ENCODE peak calls at places on chromosome 12, in five cellular contexts. N is cardiac muscle cell, J is fibroblast of lung, G is pancreas, Q is lower leg skin. W is an unnamed sample.

GRCh38 chr12:107032266-107032665 is 45.3 kb upstream of the MTERF2 start:
- DNase-seq in J (no peak), Q (no peak), N (no peak), G (no peak), W (no peak)

GRCh38 chr12:114400925-114401324 is 5.0 kb downstream of the TBX5 start:
- DNase-seq in N (peak), G (no peak), Q (no peak), J (no peak), W (no peak)

GRCh38 chr12:38163442-38163801 is 153.2 kb upstream of the ALG10B start:
- DNase-seq in N (no peak), Q (no peak), J (no peak), G (no peak), W (no peak)

GRCh38 chr12:106871477-106871876 is 84.2 kb upstream of the TMEM263 start:
- DNase-seq in J (peak), Q (no peak), N (no peak), G (no peak), W (no peak)

GRCh38 chr12:131054345-131055092 is 100.8 kb downstream of the ADGRD1 start:
- DNase-seq in Q (no peak), J (no peak), G (no peak), N (no peak), W (no peak)

GRCh38 chr12:51122844-51123243 is 39.4 kb upstream of the CSRNP2 start:
- DNase-seq in J (peak), G (no peak), Q (no peak), N (no peak), W (no peak)

GRCh38 chr12:82057770-82058169 is 298.6 kb upstream of the PPFIA2 start:
- DNase-seq in J (peak), N (no peak), G (no peak), Q (no peak), W (peak)

GRCh38 chr12:124739953-124740561 is 123.6 kb downstream of the SCARB1 start:
- DNase-seq in J (peak), N (no peak), G (no peak), Q (no peak), W (no peak)

GRCh38 chr12:124727244-124727673 is 136.4 kb downstream of the SCARB1 start:
- DNase-seq in Q (peak), J (peak), G (peak), N (no peak), W (no peak)

GRCh38 chr12:29309320-29309902 is 71.6 kb downstream of the ERGIC2 start:
- DNase-seq in G (no peak), N (peak), Q (no peak), J (peak), W (peak)

GRCh38 chr12:49872781-49873181 is 29.9 kb upstream of the BCDIN3D start:
- DNase-seq in J (peak), N (no peak), G (no peak), Q (no peak), W (no peak)

GRCh38 chr12:25266522-25266921 is 15.8 kb upstream of the KRAS start:
- DNase-seq in G (no peak), Q (no peak), J (peak), N (peak), W (no peak)

GRCh38 chr12:130070017-130070653 is 92.1 kb upstream of the FZD10 start:
- DNase-seq in Q (peak), N (peak), J (no peak), G (no peak), W (no peak)

GRCh38 chr12:40107803-40108620 is 2.1 kb upstream of the SLC2A13 start:
- DNase-seq in Q (no peak), G (no peak), N (no peak), J (no peak), W (no peak)

GRCh38 chr12:108048686-108049085 is 80.4 kb upstream of the WSCD2 start:
- DNase-seq in Q (no peak), G (no peak), J (no peak), N (no peak), W (no peak)

GRCh38 chr12:78439666-78440065 is 424.9 kb upstream of the SYT1 start:
- DNase-seq in J (no peak), N (no peak), Q (no peak), G (no peak), W (no peak)

GRCh38 chr12:108875682-108876361 is 4.1 kb upstream of the DAO start:
- DNase-seq in Q (no peak), J (no peak), G (no peak), N (no peak), W (no peak)

GRCh38 chr12:65220761-65221160 is 51.4 kb downstream of the LEMD3 start:
- DNase-seq in N (no peak), G (no peak), Q (no peak), J (no peak), W (no peak)

GRCh38 chr12:123946152-123946515 is 26.5 kb downstream of the CCDC92 start:
- DNase-seq in N (no peak), G (no peak), Q (no peak), J (no peak), W (no peak)

GRCh38 chr12:22759769-22760674 is 135.1 kb downstream of the ETNK1 start:
- DNase-seq in J (no peak), Q (no peak), G (no peak), N (no peak), W (no peak)

GRCh38 chr12:88306471-88307069 is 164.5 kb downstream of the TMTC3 start:
- DNase-seq in J (peak), N (no peak), G (no peak), Q (no peak), W (no peak)

GRCh38 chr12:24014853-24015590 is 65.6 kb upstream of the SOX5 start:
- DNase-seq in J (no peak), G (no peak), Q (no peak), N (no peak), W (no peak)

GRCh38 chr12:81759215-81759991 is at the start of gene PPFIA2:
- DNase-seq in G (no peak), Q (no peak), J (peak), N (peak), W (peak)

GRCh38 chr12:44835641-44836379 is 40.3 kb downstream of the NELL2 start:
- DNase-seq in Q (peak), J (peak), N (no peak), G (no peak), W (peak)

GRCh38 chr12:13194462-13195110 is 1.9 kb upstream of the EMP1 start:
- DNase-seq in Q (no peak), G (no peak), J (no peak), N (no peak), W (no peak)

GRCh38 chr12:77151030-77151429 is 85.7 kb upstream of the E2F7 start:
- DNase-seq in J (no peak), G (no peak), N (no peak), Q (no peak), W (no peak)

GRCh38 chr12:123907021-123907420 is 65.6 kb downstream of the CCDC92 start:
- DNase-seq in N (peak), J (no peak), Q (no peak), G (no peak), W (no peak)

GRCh38 chr12:22794017-22794416 is 169.0 kb downstream of the ETNK1 start:
- DNase-seq in G (no peak), N (no peak), J (no peak), Q (no peak), W (no peak)

GRCh38 chr12:56040963-56041578 is 647 bp upstream of the RPS26 start:
- DNase-seq in J (no peak), N (no peak), G (no peak), Q (no peak), W (no peak)

GRCh38 chr12:75548879-75549278 is 37.5 kb upstream of the KRR1 start:
- DNase-seq in N (no peak), Q (no peak), G (no peak), J (no peak), W (no peak)

GRCh38 chr12:89494411-89495231 is 30.0 kb downstream of the GALNT4 start:
- DNase-seq in J (peak), Q (no peak), N (no peak), G (no peak), W (no peak)

GRCh38 chr12:81080431-81080983 is 2.6 kb downstream of the ACSS3 start:
- DNase-seq in N (no peak), J (peak), Q (no peak), G (no peak), W (no peak)

GRCh38 chr12:55619352-55620138 is 17.1 kb upstream of the OR10P1 start:
- DNase-seq in N (peak), J (peak), Q (peak), G (peak), W (peak)

GRCh38 chr12:78580296-78580695 is 284.3 kb upstream of the SYT1 start:
- DNase-seq in N (no peak), G (no peak), Q (no peak), J (peak), W (no peak)

GRCh38 chr12:79983492-79983891 is 48.6 kb upstream of the PPP1R12A start:
- DNase-seq in J (peak), G (no peak), N (no peak), Q (no peak), W (peak)

GRCh38 chr12:57223191-57224165 is 6.0 kb upstream of the SHMT2 start:
- DNase-seq in Q (no peak), J (no peak), G (no peak), N (no peak), W (no peak)

GRCh38 chr12:57224278-57224972 is 5.1 kb upstream of the SHMT2 start:
- DNase-seq in J (no peak), G (no peak), Q (no peak), N (no peak), W (no peak)

GRCh38 chr12:57225680-57226190 is 3.8 kb upstream of the SHMT2 start:
- DNase-seq in Q (no peak), J (no peak), G (no peak), N (no peak), W (no peak)

GRCh38 chr12:57226588-57227314 is 2.8 kb upstream of the SHMT2 start:
- DNase-seq in G (no peak), N (no peak), J (no peak), Q (no peak), W (no peak)

DNA sequence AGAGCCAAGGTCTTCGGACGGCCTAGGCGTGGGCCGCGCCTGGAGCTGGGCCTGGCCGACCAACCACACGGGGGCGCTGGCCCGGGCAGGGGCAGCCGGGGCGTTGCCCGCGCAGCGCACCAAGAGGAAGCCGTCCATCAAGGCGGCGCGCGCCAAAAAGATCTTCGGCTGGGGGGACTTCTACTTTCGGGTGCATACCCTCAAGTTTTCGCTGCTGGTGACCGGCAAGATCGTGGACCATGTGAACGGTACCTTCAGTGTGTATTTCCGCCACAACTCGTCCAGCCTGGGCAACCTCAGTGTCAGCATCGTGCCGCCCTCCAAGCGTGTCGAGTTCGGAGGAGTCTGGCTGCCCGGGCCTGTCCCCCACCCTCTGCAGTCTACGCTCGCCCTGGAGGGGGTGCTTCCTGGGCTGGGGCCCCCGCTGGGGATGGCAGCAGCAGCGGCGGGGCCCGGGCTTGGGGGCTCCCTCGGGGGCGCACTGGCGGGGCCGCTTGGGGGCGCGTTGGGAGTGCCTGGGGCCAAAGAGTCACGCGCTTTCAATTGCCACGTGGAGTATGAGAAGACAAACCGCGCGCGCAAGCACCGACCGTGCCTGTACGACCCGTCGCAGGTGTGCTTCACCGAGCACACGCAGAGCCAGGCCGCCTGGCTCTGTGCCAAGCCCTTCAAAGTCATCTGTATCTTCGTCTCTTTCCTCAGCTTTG is 4.4 kb upstream of the SHMT2 start:
- DNase-seq in Q (no peak), N (peak), G (no peak), J (no peak), W (no peak)
- TF ChIP-seq CTCF in Q (no peak), N (peak), G (peak), J (peak), W (peak)

GRCh38 chr12:68539615-68539952 is 71.1 kb upstream of the RAP1B start:
- DNase-seq in J (no peak), G (no peak), N (no peak), Q (no peak), W (no peak)
- H3K4me3 ChIP-seq in J (no peak), G (no peak), N (no peak), Q (no peak), W (no peak)

DNA sequence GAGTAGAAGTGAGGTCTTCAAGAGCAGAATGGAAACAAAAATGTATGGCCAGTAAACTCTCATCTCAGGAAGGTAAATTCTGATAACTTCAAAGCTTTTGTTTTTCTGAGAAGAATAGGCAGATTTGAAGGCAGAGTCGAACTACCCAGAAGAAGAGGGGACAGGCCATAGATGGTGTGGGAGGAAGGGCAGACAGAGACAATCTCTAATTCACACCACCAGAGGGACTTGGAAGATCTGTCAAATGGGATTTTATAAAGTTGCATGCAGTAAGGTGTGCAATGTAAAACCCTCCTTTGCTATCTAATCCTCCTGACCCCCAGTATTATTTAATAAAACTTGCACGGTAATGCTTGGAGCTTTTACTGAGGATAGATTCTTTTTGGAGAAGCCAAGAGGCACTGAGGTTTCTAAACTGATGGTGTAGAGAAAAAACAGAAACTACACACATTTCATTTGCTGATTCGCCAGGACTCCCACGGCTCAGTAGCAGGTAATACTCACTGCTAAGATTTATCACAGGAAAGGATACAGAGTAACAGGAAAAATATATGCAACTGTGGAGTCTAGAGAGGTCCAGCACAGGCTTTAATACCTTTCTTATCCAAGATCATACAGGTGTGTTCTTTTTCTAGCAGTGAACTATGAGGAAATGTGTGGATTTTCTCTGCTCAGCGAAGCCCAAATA is 18.3 kb downstream of the SLC38A2 start:
- DNase-seq in J (no peak), G (no peak), N (no peak), Q (no peak), W (no peak)
- TF ChIP-seq CTCF in J (no peak), G (no peak), N (no peak), Q (no peak), W (no peak)

GRCh38 chr12:57632369-57632897 is 568 bp downstream of the B4GALNT1 start:
- DNase-seq in G (no peak), Q (no peak), N (no peak), J (peak), W (no peak)
- H3K4me3 ChIP-seq in G (peak), Q (peak), N (peak), J (peak), W (peak)

GRCh38 chr12:66903782-66904396 is 225.0 kb upstream of the GRIP1 start:
- DNase-seq in N (no peak), Q (no peak), G (no peak), J (no peak), W (no peak)
- TF ChIP-seq CTCF in N (no peak), Q (no peak), G (no peak), J (no peak), W (no peak)

DNA sequence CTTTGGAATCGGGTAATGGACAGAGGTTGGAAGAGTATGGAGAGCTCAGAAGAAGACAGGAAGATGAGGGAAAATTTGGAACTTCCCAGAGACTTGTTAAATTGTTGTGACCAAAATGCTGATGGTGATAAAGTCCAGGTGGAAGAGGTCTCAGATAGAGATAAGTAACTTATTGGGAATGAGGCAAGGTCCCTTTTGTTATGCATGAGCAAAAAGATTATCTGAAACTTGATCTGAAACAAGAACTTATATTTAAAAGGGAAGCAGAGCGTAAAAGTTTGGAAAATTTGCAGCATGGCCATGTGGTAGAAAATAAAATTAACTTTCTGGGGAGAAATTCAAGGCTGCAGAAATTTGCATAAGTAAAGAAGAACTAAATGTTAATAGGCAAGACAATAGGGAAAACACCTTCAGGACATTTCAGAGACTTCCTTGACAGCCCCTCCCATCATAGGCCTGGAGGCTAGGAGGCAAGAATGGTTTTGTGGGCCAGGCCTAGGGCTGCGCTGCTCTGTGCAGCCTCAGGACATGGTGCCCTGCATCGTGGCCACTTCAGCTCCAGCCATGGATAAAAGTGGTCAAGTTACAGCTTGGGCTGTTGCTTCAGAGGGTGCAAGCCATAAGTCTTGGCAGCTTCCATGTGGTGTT is 425.7 kb upstream of the PRICKLE1 start:
- DNase-seq in Q (no peak), G (no peak), N (no peak), J (no peak), W (no peak)
- H3K4me3 ChIP-seq in Q (no peak), G (no peak), N (no peak), J (no peak), W (no peak)

DNA sequence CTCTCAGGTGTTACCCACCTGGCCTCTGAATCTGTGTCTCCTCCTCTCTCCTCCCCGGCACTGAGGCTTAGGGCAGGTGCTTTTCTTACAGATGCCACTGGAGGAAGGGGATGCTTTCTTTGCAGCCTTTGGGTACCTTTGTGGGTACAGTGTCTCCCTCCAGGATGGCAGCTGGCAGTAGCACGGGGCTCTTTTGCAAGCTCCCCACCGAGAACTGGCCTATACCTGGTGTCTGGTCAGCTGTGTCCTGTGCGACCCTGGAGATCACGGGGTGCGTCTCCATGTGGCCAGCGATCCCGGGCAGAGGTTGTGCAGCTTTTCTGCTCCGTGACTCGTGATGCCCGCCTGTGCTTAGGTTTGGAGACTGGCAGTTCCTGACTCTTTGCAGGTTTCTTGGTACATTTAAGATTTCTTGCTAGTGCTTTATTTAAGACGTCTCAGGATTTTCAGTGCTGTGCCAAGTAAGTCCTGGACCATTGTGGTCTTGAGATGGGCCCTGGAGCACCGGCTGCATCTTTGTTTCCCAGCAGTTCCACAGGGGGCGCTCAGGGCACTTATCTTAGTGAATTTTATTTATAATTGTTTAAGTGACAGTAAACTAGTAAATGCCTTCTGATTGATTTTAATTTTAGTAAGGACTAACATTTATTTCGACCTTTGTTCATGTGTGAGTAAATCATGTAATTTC is 68.9 kb downstream of the DDX51 start:
- DNase-seq in N (no peak), J (no peak), Q (no peak), G (no peak), W (no peak)
- TF ChIP-seq CTCF in N (peak), J (no peak), Q (no peak), G (no peak), W (peak)

DNA sequence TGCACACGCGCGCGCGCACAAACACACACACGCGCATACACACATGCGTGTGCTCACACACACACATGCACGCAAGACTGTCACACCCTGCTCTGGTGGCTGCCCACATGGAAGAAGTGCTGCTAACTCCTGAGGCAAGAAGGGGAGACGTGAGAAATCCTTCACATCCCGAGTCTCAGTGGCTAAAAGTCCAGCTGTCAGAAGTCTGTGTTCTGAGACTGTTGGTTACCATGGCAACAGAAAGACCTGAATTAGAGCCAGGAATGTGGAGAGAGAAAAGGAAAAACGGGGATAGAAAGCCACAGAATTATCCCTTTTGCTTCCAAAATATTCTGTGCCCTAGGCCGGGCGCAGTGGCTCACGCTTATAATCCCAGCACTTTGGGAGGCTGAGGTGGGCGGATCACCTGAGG is 71.2 kb downstream of the PPFIBP1 start:
- DNase-seq in G (peak), N (no peak), Q (peak), J (peak), W (peak)
- H3K4me3 ChIP-seq in G (no peak), N (no peak), Q (no peak), J (no peak), W (no peak)

GRCh38 chr12:122730215-122731014 is at the start of gene HCAR1:
- DNase-seq in J (no peak), G (no peak), N (no peak), Q (no peak), W (peak)
- TF ChIP-seq CTCF in J (no peak), G (no peak), N (peak), Q (no peak), W (no peak)

W was measured in astrocyte of the spinal cord.